ENCODE peak calls at places on chromosome 9, in five cellular contexts. V is H1, X is A549, H is stomach, P is sigmoid colon. U is an unnamed sample.

GRCh38 chr9:134534661-134535080 is 106.9 kb upstream of the COL5A1 start:
- DNase-seq in V (no peak), X (no peak), H (no peak), P (no peak), U (no peak)

GRCh38 chr9:32954642-32955041 is 46.8 kb downstream of the APTX start:
- DNase-seq in V (no peak), X (no peak), H (no peak), P (no peak), U (peak; percentile 27)

GRCh38 chr9:2363138-2363745 is 258.3 kb upstream of the VLDLR start:
- DNase-seq in V (no peak), X (no peak), H (no peak), P (no peak), U (no peak)

GRCh38 chr9:78871452-78872331 is 574.8 kb downstream of the PSAT1 start:
- DNase-seq in V (no peak), X (peak; percentile 45), H (no peak), P (no peak), U (no peak)

GRCh38 chr9:134945509-134946275 is 28.0 kb upstream of the FCN1 start:
- DNase-seq in V (no peak), X (no peak), H (no peak), P (no peak), U (no peak)

GRCh38 chr9:98132158-98132557 is 13.1 kb upstream of the TRIM14 start:
- DNase-seq in V (no peak), X (no peak), H (no peak), P (peak; percentile 57), U (no peak)

GRCh38 chr9:5389109-5389732 is 48.5 kb downstream of the PLGRKT start:
- DNase-seq in V (no peak), X (no peak), H (no peak), P (no peak), U (no peak)

GRCh38 chr9:18238254-18238653 is 235.7 kb upstream of the ADAMTSL1 start:
- DNase-seq in V (no peak), X (no peak), H (no peak), P (no peak), U (no peak)

GRCh38 chr9:137488906-137489305 is 29.8 kb upstream of the NSMF start:
- DNase-seq in V (no peak), X (no peak), H (no peak), P (no peak), U (no peak)

GRCh38 chr9:114348906-114349482 is 19.3 kb downstream of the ORM2 start:
- DNase-seq in V (peak; percentile 68), X (peak; percentile 82), H (no peak), P (peak; percentile 95), U (peak; percentile 45)

GRCh38 chr9:136133191-136133958 is 14.7 kb upstream of the TMEM250 start:
- DNase-seq in V (peak; percentile 80), X (peak; percentile 73), H (no peak), P (no peak), U (no peak)

GRCh38 chr9:134460904-134461303 is 134.6 kb downstream of the RXRA start:
- DNase-seq in V (no peak), X (no peak), H (no peak), P (no peak), U (no peak)

GRCh38 chr9:98010450-98010849 is 27.3 kb downstream of the ANP32B start:
- DNase-seq in V (no peak), X (no peak), H (no peak), P (no peak), U (no peak)

GRCh38 chr9:89605181-89606048 is 603 bp downstream of the GADD45G start:
- DNase-seq in V (peak; percentile 72), X (no peak), H (peak; percentile 57), P (peak; percentile 87), U (no peak)

GRCh38 chr9:98992885-98993569 is 49.3 kb downstream of the COL15A1 start:
- DNase-seq in V (no peak), X (no peak), H (no peak), P (no peak), U (no peak)

GRCh38 chr9:135830496-135830895 is 76.8 kb downstream of the CAMSAP1 start:
- DNase-seq in V (no peak), X (no peak), H (no peak), P (no peak), U (no peak)

GRCh38 chr9:134681061-134681661 is 39.6 kb downstream of the COL5A1 start:
- DNase-seq in V (no peak), X (no peak), H (no peak), P (peak; percentile 65), U (no peak)

GRCh38 chr9:84436386-84437114 is 96.0 kb upstream of the SLC28A3 start:
- DNase-seq in V (no peak), X (no peak), H (no peak), P (no peak), U (no peak)

GRCh38 chr9:15972760-15973159 is 419.9 kb downstream of the CCDC171 start:
- DNase-seq in V (no peak), X (no peak), H (no peak), P (no peak), U (no peak)

GRCh38 chr9:105405514-105406131 is 42.2 kb upstream of the FSD1L start:
- DNase-seq in V (no peak), X (no peak), H (no peak), P (no peak), U (no peak)

GRCh38 chr9:133477992-133478850 is 678 bp downstream of the SLC2A6 start:
- DNase-seq in V (no peak), X (no peak), H (no peak), P (no peak), U (peak; percentile 52)

GRCh38 chr9:38024036-38024681 is 44.9 kb downstream of the SHB start:
- DNase-seq in V (no peak), X (no peak), H (no peak), P (peak; percentile 92), U (peak; percentile 91)

GRCh38 chr9:123640792-123641222 is 284.8 kb downstream of the CRB2 start:
- DNase-seq in V (no peak), X (no peak), H (no peak), P (no peak), U (no peak)

GRCh38 chr9:19405771-19406170 is 3.0 kb upstream of the ACER2 start:
- DNase-seq in V (no peak), X (no peak), H (no peak), P (no peak), U (no peak)

GRCh38 chr9:137631608-137632431 is 13.0 kb downstream of the EHMT1 start:
- DNase-seq in V (no peak), X (no peak), H (no peak), P (no peak), U (no peak)

GRCh38 chr9:385818-386398 is 171.2 kb downstream of the DOCK8 start:
- DNase-seq in V (peak; percentile 65), X (peak; percentile 56), H (peak; percentile 57), P (peak; percentile 69), U (peak; percentile 44)

GRCh38 chr9:110536802-110537201 is 42.7 kb downstream of the SVEP1 start:
- DNase-seq in V (no peak), X (no peak), H (no peak), P (no peak), U (no peak)
- TF ChIP-seq EP300 in V (no peak), X (peak; percentile 92), H (no peak), P (no peak), U (no peak)

GRCh38 chr9:124652203-124652992 is 118.7 kb downstream of the NR6A1 start:
- DNase-seq in V (no peak), X (peak; percentile 48), H (no peak), P (no peak), U (no peak)

GRCh38 chr9:124657526-124657925 is 113.6 kb downstream of the NR6A1 start:
- DNase-seq in V (no peak), X (no peak), H (no peak), P (no peak), U (no peak)

GRCh38 chr9:124658165-124659017 is 112.7 kb downstream of the NR6A1 start:
- DNase-seq in V (no peak), X (peak; percentile 95), H (peak; percentile 59), P (peak; percentile 73), U (peak; percentile 76)

GRCh38 chr9:124654431-124654830 is 116.7 kb downstream of the NR6A1 start:
- DNase-seq in V (no peak), X (no peak), H (no peak), P (no peak), U (no peak)

GRCh38 chr9:124652994-124653393 is 118.1 kb downstream of the NR6A1 start:
- DNase-seq in V (no peak), X (no peak), H (no peak), P (no peak), U (no peak)
- H3K27ac ChIP-seq in V (no peak overlapping the region), X (peak overlapping the region; percentile 74), H (no peak overlapping the region), P (no peak overlapping the region), U (no peak overlapping the region)

GRCh38 chr9:108910914-108911313 is 23.0 kb downstream of the ELP1 start:
- DNase-seq in V (no peak), X (no peak), H (no peak), P (no peak), U (no peak)
- TF ChIP-seq EP300 in V (no peak), X (no peak), H (no peak), P (no peak), U (no peak)

GRCh38 chr9:110152704-110153374 is 55.1 kb downstream of the C9orf152 start:
- DNase-seq in V (peak; percentile 53), X (peak; percentile 19), H (no peak), P (no peak), U (peak; percentile 63)
- H3K27ac ChIP-seq in V (no peak overlapping the region), X (peak overlapping the region; percentile 12), H (peak overlapping the region; percentile 15), P (peak overlapping the region; percentile 34), U (no peak overlapping the region)

GRCh38 chr9:115944166-115944948 is 209.2 kb upstream of the PAPPA start:
- DNase-seq in V (no peak), X (peak; percentile 88), H (peak; percentile 45), P (peak; percentile 93), U (peak; percentile 99)
- TF ChIP-seq EP300 in V (no peak), X (peak; percentile 100), H (peak; percentile 82), P (peak; percentile 56), U (peak; percentile 70)

GRCh38 chr9:94160594-94161501 is 76.6 kb downstream of the PTPDC1 start:
- DNase-seq in V (peak; percentile 42), X (no peak), H (no peak), P (no peak), U (peak; percentile 89)
- H3K27ac ChIP-seq in V (no peak overlapping the region), X (peak overlapping the region; percentile 7), H (no peak overlapping the region), P (peak overlapping the region; percentile 67), U (peak overlapping the region; percentile 96)